ENCODE peak calls at places on chromosomes 3 and 15, in ten cellular contexts. Q is GM19239, J is IMR-90, P is hypothalamus, R is HT1080, H is germinal center, E is GM04504, D is LoVo, I is GM12865, A is ureter. N is an unnamed sample.

GRCh38 chr3:98110191-98110908 is 20.2 kb upstream of the OR5H1 start:
- DNase-seq in R (no peak), P (no peak), H (no peak), D (peak), J (no peak), A (no peak), I (no peak), Q (no peak), E (no peak), N (no peak)

GRCh38 chr3:123066599-123066895 is 278 bp upstream of the PDIA5 start:
- DNase-seq in R (no peak), D (no peak), P (no peak), Q (no peak), I (no peak), A (no peak), E (no peak), J (no peak), H (no peak), N (no peak)

GRCh38 chr15:69760890-69761568 is 308.4 kb downstream of the RPLP1 start:
- DNase-seq in J (peak), P (no peak), I (peak), R (peak), H (peak), Q (peak), A (peak), D (peak), E (peak), N (no peak)

GRCh38 chr3:14863324-14864100 is 44.8 kb downstream of the FGD5 start:
- DNase-seq in J (no peak), D (no peak), E (no peak), H (no peak), P (no peak), Q (no peak), A (no peak), R (no peak), I (no peak), N (no peak)

GRCh38 chr3:127152676-127153505 is 40.0 kb upstream of the PRR23E start:
- DNase-seq in D (no peak), H (no peak), Q (no peak), P (no peak), J (no peak), R (no peak), A (no peak), I (no peak), E (no peak), N (no peak)

GRCh38 chr15:36601497-36601932 is 22.1 kb downstream of the CDIN1 start:
- DNase-seq in J (peak), Q (no peak), H (no peak), E (peak), D (no peak), R (no peak), P (no peak), I (peak), A (peak), N (no peak)

GRCh38 chr3:90033242-90033641 is 925.8 kb downstream of the EPHA3 start:
- DNase-seq in A (no peak), P (no peak), R (no peak), D (no peak), H (no peak), I (no peak), J (no peak), Q (no peak), E (no peak), N (no peak)

GRCh38 chr3:175941352-175941751 is 1082.2 kb downstream of the NAALADL2 start:
- DNase-seq in I (peak), E (no peak), H (no peak), J (no peak), R (peak), A (no peak), Q (no peak), D (no peak), P (peak), N (no peak)

GRCh38 chr3:40497288-40497687 is 8.6 kb upstream of the ZNF620 start:
- DNase-seq in E (no peak), A (no peak), J (no peak), Q (no peak), R (no peak), P (no peak), I (no peak), H (no peak), D (no peak), N (no peak)

GRCh38 chr15:35907507-35907906 is 361.5 kb upstream of the DPH6 start:
- DNase-seq in E (no peak), I (no peak), P (no peak), Q (no peak), R (no peak), D (no peak), H (no peak), J (peak), A (no peak), N (no peak)

GRCh38 chr3:61110576-61110975 is 140.7 kb downstream of the FHIT start:
- DNase-seq in E (no peak), D (no peak), J (no peak), Q (peak), H (no peak), R (no peak), A (no peak), P (no peak), I (peak), N (no peak)

GRCh38 chr3:33047842-33048834 is 48.8 kb downstream of the GLB1 start:
- DNase-seq in E (no peak), I (peak), P (no peak), A (no peak), J (no peak), D (no peak), H (peak), Q (no peak), R (no peak), N (no peak)

GRCh38 chr15:85527907-85528306 is 147.5 kb downstream of the AKAP13 start:
- DNase-seq in I (no peak), Q (no peak), J (peak), A (no peak), D (no peak), R (peak), H (no peak), P (no peak), E (peak), N (no peak)

GRCh38 chr3:61571516-61572336 is 10.4 kb downstream of the PTPRG start:
- DNase-seq in P (no peak), E (peak), A (no peak), R (peak), J (peak), H (no peak), D (no peak), I (no peak), Q (no peak), N (no peak)

N was measured in 8988T.